ENCODE peak calls at places on chromosomes 4 and X, in four cellular contexts. M is IMR-90, Z is left ventricle myocardium inferior, Q is sigmoid colon. U is an unnamed sample.

GRCh38 chr4:83125738-83126141 is 11.2 kb upstream of the PLAC8 start:
- DNase-seq in M (no peak), Z (no peak), Q (no peak), U (no peak)

GRCh38 chr4:163161536-163162205 is 5.0 kb downstream of the NAF1 start:
- DNase-seq in M (peak; percentile 95), Z (no peak), Q (no peak), U (no peak)

GRCh38 chr4:108352664-108353308 is 184.1 kb upstream of the LEF1 start:
- DNase-seq in M (no peak), Z (no peak), Q (no peak), U (no peak)

GRCh38 chr4:8906991-8907595 is 35.5 kb upstream of the HMX1 start:
- DNase-seq in M (no peak), Z (no peak), Q (peak; percentile 40), U (no peak)

GRCh38 chr4:151417766-151418376 is 8.9 kb downstream of the FHIP1A start:
- DNase-seq in M (no peak), Z (no peak), Q (no peak), U (no peak)

GRCh38 chr4:183402771-183403170 is 41.7 kb upstream of the CDKN2AIP start:
- DNase-seq in M (no peak), Z (no peak), Q (no peak), U (no peak)

GRCh38 chr4:154559141-154559841 is 3.5 kb upstream of the FGB start:
- DNase-seq in M (peak; percentile 65), Z (no peak), Q (no peak), U (no peak)

GRCh38 chrX:107712231-107713204 is 63.1 kb downstream of the TSC22D3 start:
- DNase-seq in M (peak; percentile 21), Z (no peak), Q (peak; percentile 76), U (peak; percentile 61)

DNA sequence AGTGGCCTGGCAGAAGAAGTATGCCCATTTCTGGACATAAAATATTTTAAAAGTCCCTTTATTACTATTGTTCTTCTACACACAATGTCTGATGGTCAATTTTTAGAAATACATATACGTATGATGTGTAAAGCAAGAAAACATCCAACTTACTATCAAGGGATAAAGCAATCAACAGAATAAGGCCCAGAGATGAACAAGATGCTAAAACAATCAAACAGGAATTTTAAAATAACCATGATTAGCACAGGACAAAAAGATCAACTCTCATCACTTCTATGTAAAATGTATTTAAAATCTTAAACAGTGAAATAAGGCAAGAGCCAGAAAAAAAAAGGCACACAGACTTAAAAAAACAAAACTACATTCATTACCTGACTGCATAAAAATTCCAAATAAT is 60.9 kb downstream of the MTNR1A start:
- DNase-seq in M (no peak), Z (no peak), Q (no peak), U (no peak)
- TF ChIP-seq CTCF in M (no peak), Z (no peak), Q (no peak), U (no peak)

GRCh38 chr4:133148690-133149363 is at the start of gene PCDH10:
- DNase-seq in M (peak; percentile 87), Z (peak; percentile 84), Q (peak; percentile 94), U (peak; percentile 73)
- H3K4me1 ChIP-seq in M (peaks cover 2% of the 10 kb centered on the region), Z (peaks cover 71% of the 10 kb centered on the region), Q (peaks cover 50% of the 10 kb centered on the region), U (peaks cover 55% of the 10 kb centered on the region)

GRCh38 chr4:2396781-2397368 is 21.6 kb downstream of the ZFYVE28 start:
- DNase-seq in M (no peak), Z (no peak), Q (no peak), U (no peak)
- TF ChIP-seq CTCF in M (no peak), Z (no peak), Q (no peak), U (no peak)

GRCh38 chr4:87058272-87059073 is 123.7 kb downstream of the AFF1 start:
- DNase-seq in M (no peak), Z (no peak), Q (no peak), U (no peak)
- H3K4me1 ChIP-seq in M (peaks cover 14% of the 10 kb centered on the region), Z (peaks cover 85% of the 10 kb centered on the region), Q (peaks cover 85% of the 10 kb centered on the region), U (peaks cover 96% of the 10 kb centered on the region)

DNA sequence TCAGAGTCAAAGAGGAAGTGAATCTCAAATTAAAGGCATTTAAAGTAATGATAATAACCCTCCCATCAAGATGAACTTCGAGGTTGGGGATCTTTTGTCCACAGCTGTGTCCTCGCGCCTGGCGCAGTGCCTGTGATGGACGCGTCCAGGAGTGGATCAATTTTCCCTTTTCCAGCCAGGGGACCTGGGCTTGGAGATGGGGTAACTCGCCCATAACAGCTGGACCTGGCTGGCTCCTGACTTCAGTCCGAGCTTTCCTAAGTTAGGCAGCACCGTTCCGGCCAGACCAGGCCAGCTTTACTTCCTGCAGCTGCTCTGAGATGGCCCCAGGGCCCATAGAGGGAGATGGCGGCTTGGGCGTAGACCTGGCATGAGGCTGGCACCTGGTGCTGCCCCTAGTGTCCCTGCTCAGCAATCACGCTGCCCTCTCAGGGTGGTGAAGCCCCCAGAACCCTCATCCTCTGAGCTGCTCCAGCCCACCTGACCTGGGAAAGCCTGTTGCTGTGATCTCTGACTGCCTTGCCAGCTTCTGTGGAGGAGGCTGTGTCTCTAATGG is 23.9 kb downstream of the ADRA2C start:
- DNase-seq in M (no peak), Z (no peak), Q (no peak), U (no peak)
- TF ChIP-seq CTCF in M (no peak), Z (no peak), Q (no peak), U (no peak)

GRCh38 chr4:3766791-3767561 is 791 bp downstream of the ADRA2C start:
- DNase-seq in M (no peak), Z (no peak), Q (no peak), U (no peak)

GRCh38 chr4:3769642-3770184 is 3.5 kb downstream of the ADRA2C start:
- DNase-seq in M (no peak), Z (no peak), Q (no peak), U (no peak)

GRCh38 chr4:3767569-3768288 is 1.5 kb downstream of the ADRA2C start:
- DNase-seq in M (no peak), Z (no peak), Q (no peak), U (no peak)

GRCh38 chr4:3770323-3771166 is 4.4 kb downstream of the ADRA2C start:
- DNase-seq in M (no peak), Z (no peak), Q (no peak), U (no peak)

GRCh38 chr4:3768842-3769641 is 2.9 kb downstream of the ADRA2C start:
- DNase-seq in M (no peak), Z (no peak), Q (no peak), U (no peak)
- H3K4me1 ChIP-seq in M (peaks cover 2% of the 10 kb centered on the region), Z (peaks cover 14% of the 10 kb centered on the region), Q (peaks cover 14% of the 10 kb centered on the region), U (no peaks in the 10 kb centered on the region)

GRCh38 chr4:176656108-176656507 is 136.6 kb downstream of the VEGFC start:
- DNase-seq in M (no peak), Z (no peak), Q (no peak), U (no peak)

GRCh38 chr4:176654565-176655216 is 138.0 kb downstream of the VEGFC start:
- DNase-seq in M (peak; percentile 42), Z (no peak), Q (no peak), U (no peak)

GRCh38 chr4:176664964-176665363 is 127.8 kb downstream of the VEGFC start:
- DNase-seq in M (no peak), Z (no peak), Q (no peak), U (no peak)

DNA sequence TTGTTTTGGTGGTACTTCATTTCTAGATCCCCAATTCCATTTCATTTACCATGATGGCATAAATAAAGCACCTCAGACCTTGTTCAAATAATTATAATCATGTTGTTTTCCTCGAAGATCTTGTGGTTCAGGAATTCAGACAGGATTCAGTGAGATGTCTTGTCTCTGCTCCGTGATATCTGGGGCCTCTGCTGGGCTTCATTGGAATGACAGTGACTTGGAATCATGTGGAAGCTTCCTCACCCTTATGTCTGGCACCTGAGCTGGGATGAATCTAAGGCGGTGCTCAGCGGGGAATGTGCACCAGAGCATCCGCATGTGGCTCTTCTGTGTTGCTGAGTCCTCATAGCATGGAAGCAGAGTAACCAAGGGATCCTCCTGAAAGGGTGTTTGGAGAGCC is 132.2 kb downstream of the VEGFC start:
- DNase-seq in M (no peak), Z (no peak), Q (no peak), U (no peak)
- TF ChIP-seq CTCF in M (peak; percentile 24), Z (peak; percentile 23), Q (no peak), U (no peak)